ENCODE peak calls at places on chromosomes 4 and X, in five cellular contexts. W is lower lobe of right lung, K is astrocyte, T is PC-3, S is K562. N is an unnamed sample.

GRCh38 chrX:153333271-153333670 is 682 bp upstream of the ZNF275 start:
- DNase-seq in W (no peak), K (peak; percentile 38), T (peak; percentile 11), S (no peak), N (no peak)

GRCh38 chr4:93827272-93827947 is 1.1 kb upstream of the ATOH1 start:
- DNase-seq in W (no peak), K (no peak), T (no peak), S (peak; percentile 8), N (no peak)

GRCh38 chr4:181161669-181162068 is 1081.5 kb upstream of the TENM3 start:
- DNase-seq in W (no peak), K (peak; percentile 60), T (peak; percentile 24), S (no peak), N (no peak)

GRCh38 chr4:15003891-15004700 is 1.8 kb downstream of the CPEB2 start:
- DNase-seq in W (peak; percentile 77), K (no peak), T (peak; percentile 10), S (peak; percentile 32), N (peak; percentile 59)

GRCh38 chr4:3615386-3616286 is 83.4 kb upstream of the LRPAP1 start:
- DNase-seq in W (no peak), K (no peak), T (no peak), S (no peak), N (no peak)

GRCh38 chrX:42992199-42992943 is 214.4 kb upstream of the PPP1R2C start:
- DNase-seq in W (no peak), K (peak; percentile 20), T (peak; percentile 46), S (no peak), N (no peak)

GRCh38 chr4:112060212-112060611 is 85.0 kb upstream of the FAM241A start:
- DNase-seq in W (no peak), K (no peak), T (peak; percentile 59), S (peak; percentile 9), N (no peak)

GRCh38 chr4:27318740-27319139 is 458.1 kb downstream of the STIM2 start:
- DNase-seq in W (no peak), K (no peak), T (peak; percentile 54), S (peak; percentile 42), N (no peak)

GRCh38 chrX:18377802-18378201 is 23.3 kb upstream of the SCML2 start:
- DNase-seq in W (no peak), K (no peak), T (peak; percentile 54), S (peak; percentile 22), N (no peak)

GRCh38 chr4:42280327-42281095 is 116.8 kb upstream of the SHISA3 start:
- DNase-seq in W (no peak), K (no peak), T (peak; percentile 48), S (peak; percentile 47), N (no peak)

GRCh38 chr4:92317047-92317446 is 13.3 kb downstream of the GRID2 start:
- DNase-seq in W (no peak), K (no peak), T (no peak), S (no peak), N (no peak)

GRCh38 chrX:154486052-154486395 is 391 bp downstream of the UBL4A start:
- DNase-seq in W (no peak), K (no peak), T (no peak), S (no peak), N (peak; percentile 38)

GRCh38 chr4:107552306-107552705 is 167.7 kb downstream of the PAPSS1 start:
- DNase-seq in W (no peak), K (no peak), T (no peak), S (no peak), N (no peak)

GRCh38 chr4:149741186-149741831 is 74.3 kb downstream of the IQCM start:
- DNase-seq in W (no peak), K (no peak), T (no peak), S (no peak), N (no peak)

GRCh38 chr4:26557164-26557563 is 26.7 kb upstream of the TBC1D19 start:
- DNase-seq in W (no peak), K (peak; percentile 98), T (peak; percentile 20), S (no peak), N (no peak)

GRCh38 chr4:26238782-26239647 is 81.8 kb upstream of the RBPJ start:
- DNase-seq in W (no peak), K (peak; percentile 59), T (peak; percentile 70), S (no peak), N (no peak)

GRCh38 chr4:147174561-147174960 is 228.9 kb upstream of the TTC29 start:
- DNase-seq in W (no peak), K (no peak), T (no peak), S (no peak), N (no peak)

GRCh38 chrX:153633607-153634180 is 13.3 kb upstream of the DUSP9 start:
- DNase-seq in W (no peak), K (no peak), T (no peak), S (no peak), N (no peak)

GRCh38 chr4:183602444-183603102 is 56.4 kb downstream of the RWDD4 start:
- DNase-seq in W (no peak), K (peak; percentile 15), T (no peak), S (no peak), N (no peak)

GRCh38 chrX:9873952-9874351 is 87.7 kb downstream of the SHROOM2 start:
- DNase-seq in W (peak; percentile 55), K (no peak), T (peak; percentile 61), S (peak; percentile 25), N (no peak)

GRCh38 chrX:5388087-5388486 is 840.6 kb downstream of the NLGN4X start:
- DNase-seq in W (no peak), K (no peak), T (no peak), S (no peak), N (no peak)

GRCh38 chr4:15873117-15873516 is 65.4 kb downstream of the FGFBP1 start:
- DNase-seq in W (no peak), K (no peak), T (no peak), S (no peak), N (no peak)

GRCh38 chr4:165331823-165332222 is 4.4 kb downstream of the MSMO1 start:
- DNase-seq in W (no peak), K (no peak), T (no peak), S (peak; percentile 32), N (no peak)

GRCh38 chr4:68683034-68683433 is 12.6 kb upstream of the UGT2B15 start:
- DNase-seq in W (no peak), K (no peak), T (no peak), S (no peak), N (no peak)

GRCh38 chr4:3204021-3204431 is 44.9 kb upstream of the MSANTD1 start:
- DNase-seq in W (no peak), K (peak; percentile 49), T (no peak), S (no peak), N (no peak)

GRCh38 chrX:2901367-2902036 is 27.6 kb downstream of the ARSD start:
- DNase-seq in W (no peak), K (no peak), T (no peak), S (no peak), N (no peak)

GRCh38 chr4:8769645-8770517 is 101.8 kb downstream of the HMX1 start:
- DNase-seq in W (peak; percentile 28), K (no peak), T (no peak), S (no peak), N (peak; percentile 36)

GRCh38 chr4:15976456-15977096 is 13.6 kb upstream of the FGFBP2 start:
- DNase-seq in W (no peak), K (no peak), T (no peak), S (no peak), N (no peak)

GRCh38 chr4:152606800-152607577 is 71.1 kb upstream of the FBXW7 start:
- DNase-seq in W (no peak), K (no peak), T (peak; percentile 52), S (no peak), N (no peak)

DNA sequence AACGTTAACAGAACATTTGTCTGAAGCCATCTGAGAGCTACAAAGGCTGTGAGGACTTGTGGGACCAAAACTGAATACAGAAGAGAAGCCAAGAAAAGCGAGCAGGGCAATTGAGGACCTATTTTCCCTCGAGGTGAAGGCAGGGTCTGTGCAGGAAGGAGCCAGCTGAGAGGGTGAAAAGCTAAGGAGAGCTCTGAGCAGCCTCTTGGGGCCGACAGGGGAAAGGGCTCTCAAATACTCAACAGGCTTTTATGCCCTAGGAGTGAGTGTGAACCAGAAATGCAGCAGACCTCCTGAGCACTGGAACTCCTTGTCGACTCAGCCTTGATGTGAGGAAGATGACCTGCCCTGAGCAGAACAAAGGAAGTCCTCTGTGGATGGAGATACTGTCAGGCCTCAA is 54.2 kb downstream of the C4orf50 start:
- DNase-seq in W (no peak), K (no peak), T (no peak), S (no peak), N (no peak)
- H3K27ac ChIP-seq in W (no peak overlapping the region), K (no peak overlapping the region), T (no peak overlapping the region), S (no peak overlapping the region), N (no peak overlapping the region)

DNA sequence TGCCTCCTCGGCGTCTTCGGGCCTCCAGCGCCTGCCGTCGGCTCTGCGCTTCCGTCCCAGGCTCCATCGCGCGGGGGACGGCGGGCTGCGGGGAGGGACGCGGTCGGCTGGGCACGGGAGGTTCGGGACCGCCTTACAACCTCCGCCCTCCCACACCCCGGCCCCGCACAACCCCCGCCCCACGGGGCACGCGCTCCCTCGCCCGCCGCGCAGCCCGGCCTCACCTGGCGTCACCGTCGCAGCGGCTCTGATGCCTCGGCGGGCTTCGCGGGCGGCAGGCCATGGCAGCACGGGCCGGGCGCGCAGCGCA is 258 bp downstream of the SLBP start:
- DNase-seq in W (no peak), K (no peak), T (peak; percentile 4), S (no peak), N (no peak)
- H3K4me1 ChIP-seq in W (peaks cover 65% of the 10 kb centered on the region), K (peaks cover 6% of the 10 kb centered on the region), T (peaks cover 28% of the 10 kb centered on the region), S (peaks cover 53% of the 10 kb centered on the region), N (peaks cover 4% of the 10 kb centered on the region)

DNA sequence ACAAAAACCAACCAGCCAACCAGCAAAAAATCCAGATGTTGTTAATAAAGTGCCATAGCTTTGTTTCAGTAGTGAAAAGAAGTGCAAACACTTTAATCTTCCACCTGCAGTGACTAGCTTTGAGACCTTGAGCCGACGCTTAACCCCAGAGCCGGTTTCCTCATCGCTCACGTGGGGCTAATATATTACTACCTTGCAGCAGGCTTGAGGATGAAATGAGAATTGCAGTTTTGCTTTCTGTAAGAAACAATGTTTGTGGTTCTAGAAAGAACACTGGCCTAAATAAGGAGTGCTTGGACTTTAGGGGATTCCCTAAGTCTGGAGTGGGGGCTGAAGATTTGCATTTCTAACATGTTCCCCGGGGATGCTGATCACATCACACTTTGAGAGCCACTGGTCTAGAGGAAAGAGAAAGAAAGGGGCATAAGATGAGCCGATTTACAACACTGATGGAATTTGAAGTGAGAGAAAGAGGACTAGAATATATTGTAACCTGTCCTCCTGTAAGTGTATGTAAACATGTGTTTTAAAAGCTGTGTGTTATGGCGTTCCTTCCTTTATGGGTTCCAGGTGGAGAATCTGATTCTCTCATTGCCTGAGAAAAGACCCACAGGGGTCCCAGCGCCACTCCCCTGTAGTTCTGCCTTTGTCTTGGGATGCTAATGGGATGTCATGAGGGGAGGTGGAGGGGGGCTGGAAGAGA is 1.4 kb downstream of the FGF2 start:
- DNase-seq in W (no peak), K (peak; percentile 64), T (peak; percentile 70), S (peak; percentile 63), N (no peak)
- TF ChIP-seq CTCF in W (no peak), K (peak; percentile 38), T (no peak), S (no peak), N (no peak)

GRCh38 chr4:153758136-153758535 is 1.7 kb downstream of the RNF175 start:
- DNase-seq in W (no peak), K (no peak), T (no peak), S (no peak), N (no peak)

GRCh38 chr4:153758688-153759406 is 977 bp downstream of the RNF175 start:
- DNase-seq in W (no peak), K (no peak), T (no peak), S (no peak), N (no peak)

GRCh38 chr4:153757407-153757806 is 2.4 kb downstream of the RNF175 start:
- DNase-seq in W (no peak), K (peak; percentile 30), T (peak; percentile 30), S (no peak), N (no peak)

GRCh38 chr4:153759407-153760226 is at the start of gene RNF175:
- DNase-seq in W (no peak), K (no peak), T (no peak), S (no peak), N (no peak)

GRCh38 chr4:153755186-153755585 is 4.6 kb downstream of the RNF175 start:
- DNase-seq in W (no peak), K (no peak), T (no peak), S (no peak), N (no peak)
- H3K27ac ChIP-seq in W (no peak overlapping the region), K (no peak overlapping the region), T (no peak overlapping the region), S (no peak overlapping the region), N (no peak overlapping the region)

N was measured in RWPE2.